ENCODE peak calls at places on chromosomes 2 and 18, in seven cellular contexts. F is fibroblast of lung, Z is PC-9, L is ascending aorta, A is foreskin keratinocyte, I is endodermal cell, J is adrenal gland. C is an unnamed sample.

GRCh38 chr2:230018153-230018552 is 50.6 kb downstream of the SLC16A14 start:
- DNase-seq in A (peak; percentile 76), F (peak; percentile 61), Z (no peak), I (no peak), J (no peak), L (no peak), C (no peak)

GRCh38 chr2:117942551-117942950 is 71.3 kb downstream of the CCDC93 start:
- DNase-seq in I (no peak), F (no peak), J (no peak), L (no peak), Z (no peak), A (no peak), C (no peak)

GRCh38 chr2:133262888-133263287 is 305.4 kb downstream of the NCKAP5 start:
- DNase-seq in J (no peak), Z (no peak), I (peak; percentile 57), F (no peak), L (no peak), A (peak; percentile 17), C (no peak)

GRCh38 chr2:168594778-168595177 is 138.7 kb downstream of the CERS6 start:
- DNase-seq in Z (no peak), J (no peak), I (no peak), F (no peak), A (no peak), L (no peak), C (no peak)

GRCh38 chr2:23584054-23584745 is 199.2 kb downstream of the KLHL29 start:
- DNase-seq in F (no peak), L (peak; percentile 38), Z (no peak), A (no peak), I (no peak), J (no peak), C (no peak)

GRCh38 chr2:127569274-127570065 is 34.0 kb downstream of the MYO7B start:
- DNase-seq in J (peak; percentile 86), F (peak; percentile 83), L (peak; percentile 36), Z (no peak), A (peak; percentile 34), I (peak; percentile 33), C (peak; percentile 75)

GRCh38 chr2:54655051-54655809 is 68.2 kb upstream of the EML6 start:
- DNase-seq in I (peak; percentile 29), F (no peak), L (no peak), A (no peak), J (no peak), Z (no peak), C (no peak)

GRCh38 chr2:126882736-126883660 is 15.7 kb upstream of the TEX51 start:
- DNase-seq in A (no peak), I (peak; percentile 30), L (no peak), J (no peak), F (no peak), Z (no peak), C (no peak)

GRCh38 chr2:64548795-64549194 is 24.7 kb downstream of the AFTPH start:
- DNase-seq in L (no peak), A (no peak), J (no peak), Z (no peak), F (peak; percentile 65), I (no peak), C (no peak)

GRCh38 chr2:80061881-80062280 is 242.7 kb downstream of the LRRTM1 start:
- DNase-seq in J (no peak), I (no peak), F (no peak), L (no peak), A (no peak), Z (no peak), C (no peak)

GRCh38 chr2:239935789-239936758 is 89.1 kb downstream of the NDUFA10 start:
- DNase-seq in F (no peak), Z (no peak), L (no peak), J (peak; percentile 51), A (no peak), I (peak; percentile 32), C (no peak)

GRCh38 chr2:173087793-173088493 is 12.3 kb downstream of the MAP3K20 start:
- DNase-seq in I (no peak), A (no peak), F (no peak), Z (no peak), J (no peak), L (no peak), C (no peak)

GRCh38 chr2:173090291-173090877 is 14.7 kb downstream of the MAP3K20 start:
- DNase-seq in L (no peak), F (peak; percentile 84), Z (no peak), I (peak; percentile 51), J (no peak), A (peak; percentile 52), C (no peak)

GRCh38 chr2:173092844-173093402 is 17.3 kb downstream of the MAP3K20 start:
- DNase-seq in Z (no peak), F (no peak), L (no peak), A (no peak), I (no peak), J (no peak), C (no peak)

GRCh38 chr2:173094731-173095130 is 19.1 kb downstream of the MAP3K20 start:
- DNase-seq in J (no peak), A (no peak), Z (no peak), L (no peak), F (no peak), I (no peak), C (no peak)

DNA sequence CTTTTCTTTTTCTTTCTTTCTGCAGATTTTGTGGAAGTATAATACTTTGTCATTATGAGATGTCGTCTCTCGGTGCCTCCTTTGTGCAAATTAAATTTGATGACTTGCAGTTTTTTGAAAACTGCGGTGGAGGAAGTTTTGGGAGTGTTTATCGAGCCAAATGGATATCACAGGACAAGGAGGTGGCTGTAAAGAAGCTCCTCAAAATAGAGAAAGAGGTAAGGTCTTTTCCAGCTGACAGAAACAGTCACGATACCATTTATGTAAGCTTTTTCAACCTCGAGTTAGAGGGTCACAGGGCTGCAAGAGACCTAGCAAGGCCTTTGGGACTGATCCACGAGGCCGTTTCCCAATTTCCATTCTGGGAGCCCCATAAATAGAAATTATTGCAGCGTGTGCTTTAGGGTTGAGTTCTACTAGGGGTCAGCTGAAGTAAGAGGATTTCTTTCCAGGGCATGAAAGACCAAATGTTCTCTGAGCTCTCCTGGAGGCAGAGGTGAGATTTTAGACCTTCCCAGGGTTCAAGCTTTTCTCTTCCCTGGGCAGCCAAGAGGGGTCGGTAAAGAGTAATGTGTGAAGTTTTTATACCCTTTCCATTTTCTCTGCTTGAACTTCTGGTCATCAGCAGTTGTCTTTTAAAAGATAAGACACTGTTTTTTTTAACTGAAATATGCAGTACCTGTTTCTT is 15.5 kb downstream of the MAP3K20 start:
- DNase-seq in J (no peak), A (no peak), L (no peak), I (no peak), F (no peak), Z (no peak), C (no peak)
- H3K4me1 ChIP-seq in J (no peaks in the 10 kb centered on the region), A (peaks cover 12% of the 10 kb centered on the region), L (peaks cover 19% of the 10 kb centered on the region), I (peaks cover 7% of the 10 kb centered on the region), F (peaks cover 21% of the 10 kb centered on the region), Z (no peaks in the 10 kb centered on the region), C (no peaks in the 10 kb centered on the region)

GRCh38 chr18:44678725-44679055 is 2.0 kb upstream of the SETBP1 start:
- DNase-seq in A (no peak), Z (no peak), F (no peak), I (no peak), L (no peak), J (no peak), C (no peak)

GRCh38 chr18:44679912-44680270 is 797 bp upstream of the SETBP1 start:
- DNase-seq in L (no peak), Z (no peak), I (peak; percentile 82), J (peak; percentile 70), F (peak; percentile 64), A (peak; percentile 25), C (peak; percentile 61)

GRCh38 chr18:44680271-44681038 is at the start of gene SETBP1:
- DNase-seq in L (peak; percentile 11), Z (peak; percentile 40), J (peak; percentile 67), A (peak; percentile 73), I (peak; percentile 88), F (peak; percentile 61), C (peak; percentile 73)

GRCh38 chr18:44677933-44678332 is 2.8 kb upstream of the SETBP1 start:
- DNase-seq in I (no peak), A (no peak), F (no peak), L (no peak), Z (no peak), J (no peak), C (no peak)

DNA sequence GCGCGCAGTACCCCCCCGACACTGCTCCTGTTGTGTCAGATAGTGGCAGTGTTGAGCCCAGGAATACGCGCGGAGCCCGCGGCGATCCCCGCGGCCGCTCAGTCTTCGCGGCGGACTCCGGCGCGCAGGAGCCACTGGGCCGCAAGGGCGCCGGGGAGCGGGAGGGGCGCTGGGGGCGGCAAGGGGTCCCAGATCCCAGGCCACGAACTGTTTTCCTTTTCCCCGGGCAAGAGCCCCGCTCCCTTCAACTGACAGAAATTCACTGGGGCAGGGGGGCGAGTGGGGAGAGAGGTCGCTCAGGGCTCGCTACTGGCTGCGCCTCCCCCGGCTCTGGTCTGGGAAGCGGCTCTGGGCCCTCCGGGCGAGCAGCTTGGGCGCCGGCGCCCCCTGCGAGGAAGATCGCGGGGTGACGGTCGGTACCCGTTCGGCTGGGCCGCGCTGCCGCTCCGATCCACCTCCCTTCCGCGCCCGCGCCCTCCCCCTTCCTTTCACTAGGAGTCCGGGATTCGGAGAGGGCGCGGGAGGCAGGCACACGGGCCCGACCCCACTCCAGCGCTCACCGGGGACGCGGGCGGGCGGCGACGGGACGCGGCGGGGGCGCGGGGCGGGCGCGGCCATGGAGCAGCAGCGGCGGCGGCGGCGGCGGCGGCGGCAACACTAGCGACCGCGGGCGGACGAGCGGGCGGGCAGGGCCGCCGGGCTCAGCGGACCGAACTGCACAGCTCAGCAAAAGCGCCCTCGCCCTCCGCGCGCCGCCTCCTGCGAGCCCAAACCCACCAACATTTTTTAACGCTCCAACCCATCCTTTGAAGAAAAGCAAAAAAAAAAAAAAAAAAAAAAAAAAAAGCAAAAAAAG is 1.4 kb upstream of the SETBP1 start:
- DNase-seq in L (peak; percentile 63), A (peak; percentile 72), Z (peak; percentile 73), I (peak; percentile 91), F (peak; percentile 90), J (peak; percentile 93), C (peak; percentile 92)
- TF ChIP-seq CTCF in L (peak; percentile 62), A (peak; percentile 86), Z (peak; percentile 68), I (peak; percentile 73), F (peak; percentile 55), J (peak; percentile 41), C (peak; percentile 54)

GRCh38 chr2:180747728-180748127 is 232.7 kb upstream of the UBE2E3 start:
- DNase-seq in L (no peak), I (no peak), J (no peak), Z (peak; percentile 67), F (peak; percentile 54), A (peak; percentile 89), C (no peak)
- H3K27ac ChIP-seq in L (no peak overlapping the region), I (no peak overlapping the region), J (no peak overlapping the region), Z (peak overlapping the region; percentile 49), F (no peak overlapping the region), A (no peak overlapping the region), C (no peak overlapping the region)

GRCh38 chr18:41315134-41315533 is 639.9 kb upstream of the PIK3C3 start:
- DNase-seq in J (no peak), Z (no peak), I (no peak), A (no peak), F (no peak), L (no peak), C (no peak)

GRCh38 chr18:41311571-41312240 is 643.3 kb upstream of the PIK3C3 start:
- DNase-seq in L (no peak), F (no peak), I (peak; percentile 47), A (no peak), Z (no peak), J (no peak), C (no peak)

DNA sequence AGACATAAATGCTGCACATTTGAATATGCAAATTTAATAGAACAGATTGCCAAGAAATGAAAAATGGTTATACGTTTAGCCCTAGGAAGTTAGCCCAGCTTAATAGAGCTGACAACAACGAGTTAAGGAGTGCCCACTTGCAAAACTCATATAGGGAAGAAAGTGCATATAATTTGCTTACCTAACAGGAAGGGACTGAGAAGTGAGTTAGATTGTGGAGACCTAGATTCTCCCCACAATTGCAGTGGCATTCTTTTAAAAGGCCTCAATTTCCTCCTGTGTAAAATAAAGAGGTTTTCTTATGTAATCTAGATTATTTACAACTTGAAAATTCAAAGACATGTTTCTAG is 642.8 kb upstream of the PIK3C3 start:
- DNase-seq in J (no peak), A (no peak), I (no peak), L (no peak), F (no peak), Z (no peak), C (no peak)
- H3K4me1 ChIP-seq in J (no peaks in the 10 kb centered on the region), A (no peaks in the 10 kb centered on the region), I (no peaks in the 10 kb centered on the region), L (no peaks in the 10 kb centered on the region), F (no peaks in the 10 kb centered on the region), Z (no peaks in the 10 kb centered on the region), C (no peaks in the 10 kb centered on the region)